ENCODE peak calls at places on chromosome 21, in ten cellular contexts. H, R, N, G, V, E, Z, Q, I and C are unnamed samples.
A peak's percentile ranks its signal among the peaks of the same experiment; 100 is the strongest.

GRCh38 chr21:30646904-30647303 is 4.2 kb downstream of the KRTAP20-3 start:
- DNase-seq in G (no peak), V (no peak), E (no peak), I (no peak), N (no peak), Z (no peak), H (no peak), Q (no peak), R (no peak), C (no peak)

GRCh38 chr21:26686278-26686677 is 113.2 kb upstream of the CYYR1 start:
- DNase-seq in G (no peak), H (no peak), I (peak; percentile 66), N (peak; percentile 28), Q (peak; percentile 83), R (no peak), Z (peak; percentile 28), E (peak; percentile 53), V (no peak), C (no peak)

GRCh38 chr21:25234857-25235801 is 372.2 kb downstream of the MRPL39 start:
- DNase-seq in Z (no peak), N (no peak), H (no peak), I (no peak), R (no peak), G (no peak), Q (no peak), V (no peak), E (no peak), C (no peak)

GRCh38 chr21:45381036-45381787 is 23.8 kb upstream of the COL18A1 start:
- DNase-seq in G (peak; percentile 9), Q (no peak), N (no peak), R (no peak), H (peak; percentile 56), E (no peak), I (no peak), Z (no peak), V (no peak), C (no peak)

GRCh38 chr21:46180778-46181391 is 3.4 kb downstream of the SPATC1L start:
- DNase-seq in N (no peak), Z (no peak), I (no peak), G (no peak), V (no peak), R (no peak), Q (no peak), E (no peak), H (peak; percentile 60), C (no peak)

GRCh38 chr21:43916691-43917514 is 51.9 kb downstream of the AGPAT3 start:
- DNase-seq in V (no peak), R (peak; percentile 79), H (peak; percentile 59), G (no peak), Z (no peak), E (no peak), I (peak; percentile 29), N (no peak), Q (no peak), C (peak; percentile 74)

GRCh38 chr21:46183910-46184624 is at the start of gene SPATC1L:
- DNase-seq in E (peak; percentile 58), I (peak; percentile 49), R (no peak), N (peak; percentile 91), V (no peak), G (peak; percentile 71), Q (peak; percentile 46), H (peak; percentile 89), Z (peak; percentile 54), C (peak; percentile 65)

GRCh38 chr21:30718239-30718909 is at the start of gene KRTAP21-3:
- DNase-seq in V (no peak), Q (no peak), N (peak; percentile 4), I (no peak), R (no peak), E (no peak), H (no peak), G (no peak), Z (peak; percentile 47), C (no peak)

GRCh38 chr21:34691396-34692032 is 22.7 kb downstream of the CLIC6 start:
- DNase-seq in E (no peak), N (no peak), Z (no peak), G (no peak), H (no peak), R (no peak), Q (no peak), V (no peak), I (no peak), C (no peak)

GRCh38 chr21:38819719-38820147 is 14.0 kb downstream of the ETS2 start:
- DNase-seq in V (no peak), Z (peak; percentile 71), R (no peak), E (peak; percentile 91), I (no peak), H (no peak), G (no peak), Q (no peak), N (peak; percentile 43), C (no peak)

GRCh38 chr21:42164064-42164789 is 54.7 kb upstream of the ABCG1 start:
- DNase-seq in I (peak; percentile 82), G (peak; percentile 61), E (no peak), Q (peak; percentile 87), H (peak; percentile 79), Z (peak; percentile 65), R (peak; percentile 60), N (no peak), V (peak; percentile 64), C (peak; percentile 53)

GRCh38 chr21:39611547-39612190 is 1.1 kb upstream of the B3GALT5 start:
- DNase-seq in Q (no peak), E (no peak), N (no peak), G (no peak), H (no peak), I (no peak), Z (no peak), R (no peak), V (no peak), C (no peak)

GRCh38 chr21:35850542-35851103 is 209.7 kb downstream of the SETD4 start:
- DNase-seq in H (peak; percentile 61), G (no peak), Z (no peak), N (no peak), V (no peak), Q (no peak), R (no peak), E (peak; percentile 7), I (peak; percentile 20), C (no peak)

GRCh38 chr21:27369962-27370578 is 403.2 kb upstream of the ADAMTS5 start:
- DNase-seq in G (no peak), Z (no peak), I (no peak), N (no peak), V (no peak), E (no peak), H (no peak), Q (no peak), R (no peak), C (no peak)

GRCh38 chr21:45078877-45079281 is 4.5 kb downstream of the ADARB1 start:
- DNase-seq in E (peak; percentile 91), G (no peak), V (no peak), Z (peak; percentile 82), H (peak; percentile 60), I (no peak), Q (no peak), R (no peak), N (peak; percentile 82), C (no peak)

GRCh38 chr21:45923146-45923545 is 58.4 kb upstream of the COL6A1 start:
- DNase-seq in V (peak; percentile 67), R (no peak), Q (no peak), N (peak; percentile 87), I (peak; percentile 66), G (peak; percentile 74), Z (peak; percentile 57), E (peak; percentile 60), H (peak; percentile 89), C (peak; percentile 45)

GRCh38 chr21:25361765-25362164 is 245.5 kb downstream of the MRPL39 start:
- DNase-seq in G (no peak), I (no peak), R (no peak), N (no peak), H (no peak), Q (no peak), V (no peak), Z (no peak), E (no peak), C (no peak)

GRCh38 chr21:36647279-36648093 is 51.4 kb upstream of the SIM2 start:
- DNase-seq in I (no peak), Q (no peak), G (no peak), E (peak; percentile 70), Z (peak; percentile 61), N (peak; percentile 63), R (no peak), V (no peak), H (no peak), C (no peak)

GRCh38 chr21:46325073-46325912 is 1.3 kb downstream of the PCNT start:
- DNase-seq in G (peak; percentile 42), H (peak; percentile 75), Q (peak; percentile 60), Z (peak; percentile 52), E (peak; percentile 54), V (peak; percentile 52), R (peak; percentile 51), N (peak; percentile 39), I (peak; percentile 72), C (peak; percentile 57)

GRCh38 chr21:42537106-42537742 is 23.6 kb downstream of the SLC37A1 start:
- DNase-seq in Z (peak; percentile 13), E (no peak), H (peak; percentile 14), I (peak; percentile 36), G (no peak), Q (peak; percentile 79), R (no peak), N (no peak), V (no peak), C (peak; percentile 52)

GRCh38 chr21:34187935-34188334 is 114.6 kb downstream of the MRPS6 start:
- DNase-seq in G (peak; percentile 53), H (no peak), Q (no peak), V (no peak), N (peak; percentile 87), Z (no peak), E (no peak), I (no peak), R (no peak), C (no peak)

GRCh38 chr21:40242586-40242985 is 375.3 kb downstream of the PCP4 start:
- DNase-seq in N (no peak), R (no peak), H (no peak), Q (no peak), I (no peak), E (no peak), Z (no peak), G (no peak), V (no peak), C (no peak)

GRCh38 chr21:44551290-44552015 is at the start of gene KRTAP10-2:
- DNase-seq in R (no peak), G (no peak), Z (no peak), Q (no peak), E (no peak), I (no peak), N (no peak), H (no peak), V (peak; percentile 33), C (no peak)

GRCh38 chr21:35528109-35529042 is 479.3 kb upstream of the RUNX1 start:
- DNase-seq in V (no peak), Z (no peak), N (peak; percentile 17), H (no peak), G (peak; percentile 15), E (peak; percentile 18), Q (peak; percentile 37), I (no peak), R (no peak), C (peak; percentile 27)

GRCh38 chr21:42195378-42196031 is 23.4 kb upstream of the ABCG1 start:
- DNase-seq in R (no peak), V (no peak), G (peak; percentile 29), I (no peak), N (peak; percentile 49), Z (peak; percentile 80), Q (peak; percentile 26), H (no peak), E (peak; percentile 22), C (no peak)

GRCh38 chr21:42556476-42556875 is 42.8 kb downstream of the SLC37A1 start:
- DNase-seq in Z (no peak), E (no peak), G (no peak), R (no peak), Q (no peak), I (no peak), H (peak; percentile 36), N (no peak), V (peak; percentile 43), C (no peak)

GRCh38 chr21:43972850-43973633 is 39.1 kb upstream of the TRAPPC10 start:
- DNase-seq in Z (no peak), V (no peak), H (no peak), R (no peak), I (no peak), N (no peak), Q (no peak), G (no peak), E (no peak), C (no peak)

GRCh38 chr21:31236528-31236927 is 107.5 kb downstream of the TIAM1 start:
- DNase-seq in V (no peak), Q (no peak), R (no peak), H (no peak), G (no peak), E (peak; percentile 9), Z (no peak), N (no peak), I (no peak), C (no peak)